ENCODE peak calls at places on chromosome 2, in ten cellular contexts. One of them, this sample, is unnamed.

GRCh38 chr2:30235008-30235655 is 3.8 kb downstream of the LBH start:
- DNase-seq in fibroblast of lung: peak
- DNase-seq in heart right ventricle: no peak
- DNase-seq in SK-N-SH: no peak
- DNase-seq in GM06990: no peak
- DNase-seq in IMR-90: peak
- DNase-seq in fibroblast of the aortic adventitia: no peak
- DNase-seq in HFF-Myc: no peak
- DNase-seq in A549: no peak
- DNase-seq in adrenal gland: no peak
- DNase-seq in this sample: no peak

GRCh38 chr2:100321881-100322820 is at the start of gene LONRF2:
- DNase-seq in fibroblast of lung: peak
- DNase-seq in heart right ventricle: peak
- DNase-seq in SK-N-SH: peak
- DNase-seq in GM06990: peak
- DNase-seq in IMR-90: no peak
- DNase-seq in fibroblast of the aortic adventitia: no peak
- DNase-seq in HFF-Myc: no peak
- DNase-seq in A549: peak
- DNase-seq in adrenal gland: peak
- DNase-seq in this sample: no peak

GRCh38 chr2:46818141-46818552 is 97.5 kb downstream of the MCFD2 start:
- DNase-seq in fibroblast of lung: no peak
- DNase-seq in heart right ventricle: peak
- DNase-seq in SK-N-SH: no peak
- DNase-seq in GM06990: no peak
- DNase-seq in IMR-90: no peak
- DNase-seq in fibroblast of the aortic adventitia: peak
- DNase-seq in HFF-Myc: no peak
- DNase-seq in A549: no peak
- DNase-seq in adrenal gland: peak
- DNase-seq in this sample: peak

GRCh38 chr2:3242747-3243369 is 134.8 kb downstream of the EIPR1 start:
- DNase-seq in fibroblast of lung: no peak
- DNase-seq in heart right ventricle: no peak
- DNase-seq in SK-N-SH: no peak
- DNase-seq in GM06990: no peak
- DNase-seq in IMR-90: peak
- DNase-seq in fibroblast of the aortic adventitia: peak
- DNase-seq in HFF-Myc: no peak
- DNase-seq in A549: no peak
- DNase-seq in adrenal gland: no peak
- DNase-seq in this sample: no peak

GRCh38 chr2:114968748-114969400 is 526.4 kb downstream of the DPP10 start:
- DNase-seq in fibroblast of lung: no peak
- DNase-seq in heart right ventricle: no peak
- DNase-seq in SK-N-SH: no peak
- DNase-seq in GM06990: no peak
- DNase-seq in IMR-90: no peak
- DNase-seq in fibroblast of the aortic adventitia: no peak
- DNase-seq in HFF-Myc: no peak
- DNase-seq in A549: no peak
- DNase-seq in adrenal gland: no peak
- DNase-seq in this sample: no peak

GRCh38 chr2:230347659-230348305 is 20.8 kb downstream of the SP140L start:
- DNase-seq in fibroblast of lung: peak
- DNase-seq in heart right ventricle: no peak
- DNase-seq in SK-N-SH: no peak
- DNase-seq in GM06990: peak
- DNase-seq in IMR-90: peak
- DNase-seq in fibroblast of the aortic adventitia: peak
- DNase-seq in HFF-Myc: no peak
- DNase-seq in A549: no peak
- DNase-seq in adrenal gland: no peak
- DNase-seq in this sample: no peak

GRCh38 chr2:233113114-233113452 is 52.9 kb downstream of the INPP5D start:
- DNase-seq in fibroblast of lung: no peak
- DNase-seq in heart right ventricle: no peak
- DNase-seq in SK-N-SH: no peak
- DNase-seq in GM06990: no peak
- DNase-seq in IMR-90: no peak
- DNase-seq in fibroblast of the aortic adventitia: no peak
- DNase-seq in HFF-Myc: no peak
- DNase-seq in A549: no peak
- DNase-seq in adrenal gland: no peak
- DNase-seq in this sample: peak

GRCh38 chr2:67135201-67135600 is 261.9 kb upstream of the ETAA1 start:
- DNase-seq in fibroblast of lung: no peak
- DNase-seq in heart right ventricle: no peak
- DNase-seq in SK-N-SH: no peak
- DNase-seq in GM06990: no peak
- DNase-seq in IMR-90: no peak
- DNase-seq in fibroblast of the aortic adventitia: no peak
- DNase-seq in HFF-Myc: no peak
- DNase-seq in A549: no peak
- DNase-seq in adrenal gland: no peak
- DNase-seq in this sample: no peak

GRCh38 chr2:146917430-146918037 is 927.3 kb upstream of the ACVR2A start:
- DNase-seq in fibroblast of lung: no peak
- DNase-seq in heart right ventricle: no peak
- DNase-seq in SK-N-SH: no peak
- DNase-seq in GM06990: no peak
- DNase-seq in IMR-90: no peak
- DNase-seq in fibroblast of the aortic adventitia: peak
- DNase-seq in HFF-Myc: no peak
- DNase-seq in A549: no peak
- DNase-seq in adrenal gland: no peak
- DNase-seq in this sample: no peak

GRCh38 chr2:139241256-139241655 is 461.1 kb upstream of the NXPH2 start:
- DNase-seq in fibroblast of lung: no peak
- DNase-seq in heart right ventricle: no peak
- DNase-seq in SK-N-SH: no peak
- DNase-seq in GM06990: no peak
- DNase-seq in IMR-90: no peak
- DNase-seq in fibroblast of the aortic adventitia: no peak
- DNase-seq in HFF-Myc: no peak
- DNase-seq in A549: no peak
- DNase-seq in adrenal gland: no peak
- DNase-seq in this sample: no peak

GRCh38 chr2:15142069-15142689 is 419.0 kb downstream of the NBAS start:
- DNase-seq in fibroblast of lung: peak
- DNase-seq in heart right ventricle: no peak
- DNase-seq in SK-N-SH: no peak
- DNase-seq in GM06990: peak
- DNase-seq in IMR-90: peak
- DNase-seq in fibroblast of the aortic adventitia: no peak
- DNase-seq in HFF-Myc: no peak
- DNase-seq in A549: no peak
- DNase-seq in adrenal gland: no peak
- DNase-seq in this sample: no peak

GRCh38 chr2:234050455-234051135 is at the start of gene SPP2:
- DNase-seq in fibroblast of lung: peak
- DNase-seq in heart right ventricle: no peak
- DNase-seq in SK-N-SH: no peak
- DNase-seq in GM06990: no peak
- DNase-seq in IMR-90: no peak
- DNase-seq in fibroblast of the aortic adventitia: no peak
- DNase-seq in HFF-Myc: no peak
- DNase-seq in A549: no peak
- DNase-seq in adrenal gland: no peak
- DNase-seq in this sample: no peak

GRCh38 chr2:156005999-156006712 is 326.4 kb downstream of the NR4A2 start:
- DNase-seq in fibroblast of lung: peak
- DNase-seq in heart right ventricle: no peak
- DNase-seq in SK-N-SH: no peak
- DNase-seq in GM06990: no peak
- DNase-seq in IMR-90: no peak
- DNase-seq in fibroblast of the aortic adventitia: peak
- DNase-seq in HFF-Myc: no peak
- DNase-seq in A549: no peak
- DNase-seq in adrenal gland: no peak
- DNase-seq in this sample: no peak
- TF ChIP-seq CTCF in fibroblast of lung: no peak
- TF ChIP-seq CTCF in heart right ventricle: no peak
- TF ChIP-seq CTCF in SK-N-SH: no peak
- TF ChIP-seq CTCF in GM06990: no peak
- TF ChIP-seq CTCF in IMR-90: no peak
- TF ChIP-seq CTCF in fibroblast of the aortic adventitia: no peak
- TF ChIP-seq CTCF in HFF-Myc: no peak
- TF ChIP-seq CTCF in A549: no peak
- TF ChIP-seq CTCF in adrenal gland: no peak
- TF ChIP-seq CTCF in this sample: no peak

DNA sequence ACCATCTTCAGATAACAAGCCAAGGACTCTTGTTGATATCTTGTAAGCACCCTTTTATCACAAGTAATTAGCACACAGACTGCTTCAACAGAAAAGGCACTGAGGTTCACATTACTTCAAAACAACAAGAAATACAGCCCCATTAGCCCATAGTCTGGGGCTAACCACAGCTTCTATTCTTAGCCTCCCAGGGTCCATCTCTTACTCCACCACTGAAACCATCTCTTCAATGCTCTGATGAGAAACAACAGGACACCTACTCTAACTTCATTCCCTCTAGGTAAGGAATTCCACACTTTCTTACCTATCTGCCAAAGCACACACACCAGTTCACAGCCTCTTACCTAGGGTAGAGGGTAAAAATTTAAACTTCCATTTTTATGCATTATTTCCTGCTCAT is 26.4 kb upstream of the CYTIP start:
- DNase-seq in fibroblast of lung: no peak
- DNase-seq in heart right ventricle: no peak
- DNase-seq in SK-N-SH: no peak
- DNase-seq in GM06990: peak
- DNase-seq in IMR-90: no peak
- DNase-seq in fibroblast of the aortic adventitia: no peak
- DNase-seq in HFF-Myc: no peak
- DNase-seq in A549: no peak
- DNase-seq in adrenal gland: no peak
- DNase-seq in this sample: no peak
- H3K4me3 ChIP-seq in fibroblast of lung: no peak
- H3K4me3 ChIP-seq in heart right ventricle: no peak
- H3K4me3 ChIP-seq in SK-N-SH: no peak
- H3K4me3 ChIP-seq in GM06990: peak
- H3K4me3 ChIP-seq in IMR-90: no peak
- H3K4me3 ChIP-seq in fibroblast of the aortic adventitia: no peak
- H3K4me3 ChIP-seq in HFF-Myc: no peak
- H3K4me3 ChIP-seq in A549: no peak
- H3K4me3 ChIP-seq in adrenal gland: no peak
- H3K4me3 ChIP-seq in this sample: no peak

GRCh38 chr2:85647823-85648526 is 20.0 kb downstream of the SFTPB start:
- DNase-seq in fibroblast of lung: no peak
- DNase-seq in heart right ventricle: no peak
- DNase-seq in SK-N-SH: no peak
- DNase-seq in GM06990: no peak
- DNase-seq in IMR-90: no peak
- DNase-seq in fibroblast of the aortic adventitia: no peak
- DNase-seq in HFF-Myc: no peak
- DNase-seq in A549: no peak
- DNase-seq in adrenal gland: no peak
- DNase-seq in this sample: no peak

GRCh38 chr2:85651097-85651496 is 16.9 kb downstream of the SFTPB start:
- DNase-seq in fibroblast of lung: no peak
- DNase-seq in heart right ventricle: no peak
- DNase-seq in SK-N-SH: no peak
- DNase-seq in GM06990: no peak
- DNase-seq in IMR-90: no peak
- DNase-seq in fibroblast of the aortic adventitia: no peak
- DNase-seq in HFF-Myc: no peak
- DNase-seq in A549: no peak
- DNase-seq in adrenal gland: no peak
- DNase-seq in this sample: no peak

GRCh38 chr2:85650456-85650855 is 17.5 kb downstream of the SFTPB start:
- DNase-seq in fibroblast of lung: no peak
- DNase-seq in heart right ventricle: no peak
- DNase-seq in SK-N-SH: no peak
- DNase-seq in GM06990: no peak
- DNase-seq in IMR-90: no peak
- DNase-seq in fibroblast of the aortic adventitia: no peak
- DNase-seq in HFF-Myc: no peak
- DNase-seq in A549: no peak
- DNase-seq in adrenal gland: no peak
- DNase-seq in this sample: no peak

GRCh38 chr2:85649201-85650190 is 18.5 kb downstream of the SFTPB start:
- DNase-seq in fibroblast of lung: peak
- DNase-seq in heart right ventricle: no peak
- DNase-seq in SK-N-SH: no peak
- DNase-seq in GM06990: no peak
- DNase-seq in IMR-90: peak
- DNase-seq in fibroblast of the aortic adventitia: peak
- DNase-seq in HFF-Myc: no peak
- DNase-seq in A549: peak
- DNase-seq in adrenal gland: no peak
- DNase-seq in this sample: no peak

DNA sequence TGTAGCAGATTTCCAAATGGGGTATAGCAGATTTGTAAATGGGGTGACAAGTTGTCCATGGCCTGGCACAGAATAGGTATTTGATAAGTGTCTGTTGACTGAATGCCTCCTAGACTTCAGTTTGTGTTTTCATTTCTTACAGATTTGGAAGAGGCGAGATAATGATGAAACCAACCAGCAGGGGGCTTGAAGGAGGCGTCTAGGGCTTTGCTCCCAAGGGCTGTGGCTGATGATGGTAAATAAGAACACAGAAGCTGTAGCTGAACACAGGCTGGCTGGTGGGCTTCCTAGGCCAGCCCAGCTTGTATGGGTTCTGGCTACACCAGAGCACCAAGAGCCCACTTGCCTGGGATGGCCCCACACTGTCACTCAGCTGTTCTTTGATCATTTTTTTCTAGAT is 19.4 kb downstream of the SFTPB start:
- DNase-seq in fibroblast of lung: peak
- DNase-seq in heart right ventricle: no peak
- DNase-seq in SK-N-SH: peak
- DNase-seq in GM06990: no peak
- DNase-seq in IMR-90: peak
- DNase-seq in fibroblast of the aortic adventitia: peak
- DNase-seq in HFF-Myc: no peak
- DNase-seq in A549: peak
- DNase-seq in adrenal gland: no peak
- DNase-seq in this sample: no peak
- TF ChIP-seq CTCF in fibroblast of lung: peak
- TF ChIP-seq CTCF in heart right ventricle: peak
- TF ChIP-seq CTCF in SK-N-SH: peak
- TF ChIP-seq CTCF in GM06990: peak
- TF ChIP-seq CTCF in IMR-90: peak
- TF ChIP-seq CTCF in fibroblast of the aortic adventitia: peak
- TF ChIP-seq CTCF in HFF-Myc: peak
- TF ChIP-seq CTCF in A549: peak
- TF ChIP-seq CTCF in adrenal gland: peak
- TF ChIP-seq CTCF in this sample: peak

DNA sequence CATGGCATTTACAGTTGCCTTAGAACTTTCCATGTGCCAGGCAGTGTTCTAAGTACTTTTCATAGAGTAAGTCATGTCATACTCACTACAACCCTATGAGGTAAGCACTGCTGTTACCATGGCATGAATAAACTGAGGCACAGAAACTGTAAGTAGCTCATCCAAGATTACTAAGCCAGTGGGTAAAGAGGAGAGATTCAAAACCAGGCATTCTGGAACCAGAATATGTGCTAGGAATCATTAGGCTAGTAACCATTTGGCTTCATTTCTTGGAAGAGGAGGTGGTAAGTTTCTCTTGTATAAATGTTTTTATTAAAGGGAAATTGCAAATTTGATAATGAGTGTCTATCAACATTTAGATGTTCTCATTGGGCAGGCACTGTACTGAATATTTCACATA is 35.1 kb downstream of the SOX11 start:
- DNase-seq in fibroblast of lung: no peak
- DNase-seq in heart right ventricle: no peak
- DNase-seq in SK-N-SH: no peak
- DNase-seq in GM06990: no peak
- DNase-seq in IMR-90: no peak
- DNase-seq in fibroblast of the aortic adventitia: no peak
- DNase-seq in HFF-Myc: no peak
- DNase-seq in A549: no peak
- DNase-seq in adrenal gland: no peak
- DNase-seq in this sample: no peak
- H3K4me3 ChIP-seq in fibroblast of lung: no peak
- H3K4me3 ChIP-seq in heart right ventricle: no peak
- H3K4me3 ChIP-seq in SK-N-SH: no peak
- H3K4me3 ChIP-seq in GM06990: no peak
- H3K4me3 ChIP-seq in IMR-90: no peak
- H3K4me3 ChIP-seq in fibroblast of the aortic adventitia: no peak
- H3K4me3 ChIP-seq in HFF-Myc: no peak
- H3K4me3 ChIP-seq in A549: no peak
- H3K4me3 ChIP-seq in adrenal gland: no peak
- H3K4me3 ChIP-seq in this sample: no peak